ENCODE peak calls at places on chromosome 15, in four cellular contexts. G, I, J and F are unnamed samples.

GRCh38 chr15:76936671-76937070 is 5.1 kb downstream of the RCN2 start:
- DNase-seq in G (no peak), I (no peak), J (no peak), F (no peak)

GRCh38 chr15:69703495-69704187 is 251.0 kb downstream of the RPLP1 start:
- DNase-seq in G (no peak), I (no peak), J (no peak), F (no peak)

GRCh38 chr15:35673093-35673573 is 127.2 kb upstream of the DPH6 start:
- DNase-seq in G (no peak), I (no peak), J (no peak), F (no peak)

GRCh38 chr15:77002954-77003912 is 8.3 kb downstream of the PSTPIP1 start:
- DNase-seq in G (peak), I (peak), J (peak), F (no peak)

GRCh38 chr15:93028632-93029612 is 60.1 kb downstream of the RGMA start:
- DNase-seq in G (peak), I (peak), J (peak), F (no peak)

GRCh38 chr15:57079907-57080750 is 161.7 kb downstream of the TCF12 start:
- DNase-seq in G (no peak), I (no peak), J (no peak), F (no peak)

GRCh38 chr15:31457161-31457560 is 130.5 kb downstream of the KLF13 start:
- DNase-seq in G (peak), I (no peak), J (no peak), F (no peak)

GRCh38 chr15:75171408-75171807 is 30.3 kb upstream of the C15orf39 start:
- DNase-seq in G (no peak), I (no peak), J (no peak), F (no peak)

GRCh38 chr15:49832421-49832980 is 211.7 kb downstream of the DTWD1 start:
- DNase-seq in G (no peak), I (peak), J (no peak), F (no peak)

GRCh38 chr15:98321916-98322315 is 326.4 kb upstream of the IGF1R start:
- DNase-seq in G (no peak), I (no peak), J (no peak), F (no peak)

GRCh38 chr15:50259276-50259675 is 6.2 kb downstream of the HDC start:
- DNase-seq in G (no peak), I (no peak), J (no peak), F (no peak)

GRCh38 chr15:55915876-55916567 is 77.4 kb downstream of the NEDD4 start:
- DNase-seq in G (no peak), I (no peak), J (no peak), F (no peak)

GRCh38 chr15:48866141-48866563 is 11.8 kb upstream of the EID1 start:
- DNase-seq in G (no peak), I (no peak), J (no peak), F (no peak)

GRCh38 chr15:57150066-57150865 is 226.0 kb upstream of the CGNL1 start:
- DNase-seq in G (no peak), I (no peak), J (no peak), F (no peak)

GRCh38 chr15:69725957-69726356 is 273.3 kb downstream of the RPLP1 start:
- DNase-seq in G (no peak), I (peak), J (no peak), F (no peak)

GRCh38 chr15:98070132-98070531 is 109.6 kb downstream of the ARRDC4 start:
- DNase-seq in G (no peak), I (no peak), J (no peak), F (no peak)

GRCh38 chr15:51924146-51925068 is 47.2 kb downstream of the LEO1 start:
- DNase-seq in G (no peak), I (no peak), J (peak), F (no peak)

GRCh38 chr15:45221967-45222366 is 30.1 kb upstream of the SLC28A2 start:
- DNase-seq in G (no peak), I (no peak), J (no peak), F (no peak)